ENCODE peak calls at places on chromosomes 16 and 17, in five cellular contexts. U is stimulated activated CD8-positive, alpha-beta memory T cell treated with anti-CD3 and anti-CD28 coated beads, Interleukin-7, amount 100 ng/mL, for 24 hours; X is T-helper 1 cell; L is iPS DF 6.9; N is glutamatergic neuron. C is an unnamed sample.

GRCh38 chr16:50627419-50627818 is 53.7 kb downstream of the SNX20 start:
- DNase-seq in U (no peak), X (no peak), L (no peak), N (peak), C (no peak)

GRCh38 chr17:67488768-67489167 is 111.7 kb downstream of the PITPNC1 start:
- DNase-seq in U (no peak), X (no peak), L (no peak), N (no peak), C (no peak)

GRCh38 chr16:67207857-67208524 is 9.1 kb downstream of the ELMO3 start:
- DNase-seq in U (no peak), X (no peak), L (no peak), N (no peak), C (peak)

GRCh38 chr17:17419621-17420020 is 57.2 kb upstream of the MED9 start:
- DNase-seq in U (no peak), X (no peak), L (no peak), N (no peak), C (no peak)

GRCh38 chr17:43401293-43401692 is 2.5 kb downstream of the ARL4D start:
- DNase-seq in U (no peak), X (no peak), L (no peak), N (no peak), C (peak)

GRCh38 chr17:29163563-29163962 is 16.6 kb downstream of the MYO18A start:
- DNase-seq in U (no peak), X (no peak), L (no peak), N (no peak), C (no peak)

GRCh38 chr16:17835118-17835949 is 364.6 kb upstream of the XYLT1 start:
- DNase-seq in U (no peak), X (no peak), L (no peak), N (no peak), C (no peak)

GRCh38 chr17:79531696-79532095 is 79.2 kb downstream of the RBFOX3 start:
- DNase-seq in U (no peak), X (no peak), L (no peak), N (no peak), C (no peak)

GRCh38 chr16:57791903-57792461 is 10.3 kb downstream of the KIFC3 start:
- DNase-seq in U (no peak), X (no peak), L (no peak), N (no peak), C (no peak)

GRCh38 chr16:46972971-46973456 is 460 bp downstream of the DNAJA2 start:
- DNase-seq in U (peak), X (peak), L (no peak), N (peak), C (no peak)

GRCh38 chr16:84144301-84144858 is 597 bp downstream of the HSDL1 start:
- DNase-seq in U (peak), X (peak), L (no peak), N (peak), C (peak)

C was measured in RWPE1.